ENCODE peak calls at places on chromosomes 16 and 17, in five cellular contexts. One of them, this sample, is unnamed.

GRCh38 chr17:74272731-74273201 is 1.3 kb upstream of the DNAI2 start:
- DNase-seq in prostate gland: no peak
- DNase-seq in hepatocyte: no peak
- DNase-seq in WTC11: peak
- DNase-seq in RWPE1: no peak
- DNase-seq in this sample: no peak

GRCh38 chr16:66519482-66519881 is 30.4 kb downstream of the TK2 start:
- DNase-seq in prostate gland: no peak
- DNase-seq in hepatocyte: no peak
- DNase-seq in WTC11: no peak
- DNase-seq in RWPE1: no peak
- DNase-seq in this sample: no peak

GRCh38 chr16:84585472-84585871 is 32.4 kb downstream of the COTL1 start:
- DNase-seq in prostate gland: no peak
- DNase-seq in hepatocyte: no peak
- DNase-seq in WTC11: no peak
- DNase-seq in RWPE1: no peak
- DNase-seq in this sample: no peak

GRCh38 chr17:61551255-61551742 is 39.7 kb downstream of the NACA2 start:
- DNase-seq in prostate gland: no peak
- DNase-seq in hepatocyte: peak
- DNase-seq in WTC11: no peak
- DNase-seq in RWPE1: peak
- DNase-seq in this sample: peak

GRCh38 chr17:42980274-42980765 is at the start of gene RUNDC1:
- DNase-seq in prostate gland: peak
- DNase-seq in hepatocyte: peak
- DNase-seq in WTC11: peak
- DNase-seq in RWPE1: peak
- DNase-seq in this sample: peak

GRCh38 chr17:79027274-79027924 is 3.4 kb downstream of the C1QTNF1 start:
- DNase-seq in prostate gland: no peak
- DNase-seq in hepatocyte: peak
- DNase-seq in WTC11: no peak
- DNase-seq in RWPE1: no peak
- DNase-seq in this sample: no peak

GRCh38 chr17:29048440-29049360 is 5.8 kb downstream of the PIPOX start:
- DNase-seq in prostate gland: no peak
- DNase-seq in hepatocyte: peak
- DNase-seq in WTC11: no peak
- DNase-seq in RWPE1: no peak
- DNase-seq in this sample: no peak

GRCh38 chr17:6753006-6753445 is 2.8 kb upstream of the XAF1 start:
- DNase-seq in prostate gland: no peak
- DNase-seq in hepatocyte: peak
- DNase-seq in WTC11: peak
- DNase-seq in RWPE1: no peak
- DNase-seq in this sample: peak

GRCh38 chr16:13915033-13915635 is 4.8 kb upstream of the ERCC4 start:
- DNase-seq in prostate gland: no peak
- DNase-seq in hepatocyte: no peak
- DNase-seq in WTC11: no peak
- DNase-seq in RWPE1: no peak
- DNase-seq in this sample: no peak

GRCh38 chr17:45229681-45230409 is 8.2 kb downstream of the FMNL1 start:
- DNase-seq in prostate gland: no peak
- DNase-seq in hepatocyte: no peak
- DNase-seq in WTC11: no peak
- DNase-seq in RWPE1: no peak
- DNase-seq in this sample: no peak

GRCh38 chr16:10318798-10319500 is 66.9 kb upstream of the ATF7IP2 start:
- DNase-seq in prostate gland: no peak
- DNase-seq in hepatocyte: no peak
- DNase-seq in WTC11: no peak
- DNase-seq in RWPE1: no peak
- DNase-seq in this sample: no peak

GRCh38 chr17:76886395-76886794 is 18.2 kb downstream of the MGAT5B start:
- DNase-seq in prostate gland: no peak
- DNase-seq in hepatocyte: no peak
- DNase-seq in WTC11: no peak
- DNase-seq in RWPE1: no peak
- DNase-seq in this sample: no peak

GRCh38 chr17:76889323-76889722 is 21.1 kb downstream of the MGAT5B start:
- DNase-seq in prostate gland: no peak
- DNase-seq in hepatocyte: no peak
- DNase-seq in WTC11: no peak
- DNase-seq in RWPE1: no peak
- DNase-seq in this sample: no peak

GRCh38 chr17:76887809-76888208 is 19.6 kb downstream of the MGAT5B start:
- DNase-seq in prostate gland: no peak
- DNase-seq in hepatocyte: no peak
- DNase-seq in WTC11: no peak
- DNase-seq in RWPE1: no peak
- DNase-seq in this sample: no peak

GRCh38 chr17:76884995-76885896 is 17.0 kb downstream of the MGAT5B start:
- DNase-seq in prostate gland: no peak
- DNase-seq in hepatocyte: no peak
- DNase-seq in WTC11: no peak
- DNase-seq in RWPE1: no peak
- DNase-seq in this sample: no peak

DNA sequence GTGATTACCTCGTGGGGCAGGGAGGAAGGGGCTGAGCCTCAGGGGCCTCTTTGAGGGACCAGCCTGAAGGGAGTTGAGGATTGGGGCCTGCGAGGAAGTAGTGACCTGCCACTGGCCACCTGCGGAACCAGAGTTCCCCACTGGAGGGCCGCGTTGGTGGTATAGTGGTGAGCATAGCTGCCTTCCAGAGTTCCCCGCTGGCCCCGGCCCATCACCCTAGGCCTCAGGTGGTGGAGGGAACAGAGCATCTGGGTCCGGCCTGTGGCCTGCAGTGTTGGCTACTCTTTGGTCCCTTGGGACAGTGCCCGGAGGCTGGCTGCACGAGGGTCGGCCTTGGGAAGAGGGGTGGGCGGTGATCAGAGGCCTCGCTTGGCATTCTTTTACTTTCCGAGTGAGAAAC is 20.5 kb downstream of the MGAT5B start:
- DNase-seq in prostate gland: no peak
- DNase-seq in hepatocyte: no peak
- DNase-seq in WTC11: peak
- DNase-seq in RWPE1: no peak
- DNase-seq in this sample: no peak
- TF ChIP-seq CTCF in prostate gland: no peak
- TF ChIP-seq CTCF in hepatocyte: no peak
- TF ChIP-seq CTCF in WTC11: no peak
- TF ChIP-seq CTCF in RWPE1: no peak
- TF ChIP-seq CTCF in this sample: no peak

GRCh38 chr16:22144520-22144919 is 17.8 kb upstream of the SDR42E2 start:
- DNase-seq in prostate gland: no peak
- DNase-seq in hepatocyte: no peak
- DNase-seq in WTC11: no peak
- DNase-seq in RWPE1: no peak
- DNase-seq in this sample: no peak

GRCh38 chr16:22139732-22140131 is 22.6 kb upstream of the SDR42E2 start:
- DNase-seq in prostate gland: no peak
- DNase-seq in hepatocyte: no peak
- DNase-seq in WTC11: no peak
- DNase-seq in RWPE1: no peak
- DNase-seq in this sample: no peak

GRCh38 chr16:22139008-22139407 is 23.3 kb upstream of the SDR42E2 start:
- DNase-seq in prostate gland: no peak
- DNase-seq in hepatocyte: no peak
- DNase-seq in WTC11: no peak
- DNase-seq in RWPE1: no peak
- DNase-seq in this sample: peak

GRCh38 chr16:22138482-22138881 is 23.8 kb upstream of the SDR42E2 start:
- DNase-seq in prostate gland: no peak
- DNase-seq in hepatocyte: no peak
- DNase-seq in WTC11: no peak
- DNase-seq in RWPE1: no peak
- DNase-seq in this sample: no peak

GRCh38 chr16:22141746-22142145 is 20.6 kb upstream of the SDR42E2 start:
- DNase-seq in prostate gland: no peak
- DNase-seq in hepatocyte: no peak
- DNase-seq in WTC11: peak
- DNase-seq in RWPE1: peak
- DNase-seq in this sample: peak
- TF ChIP-seq CTCF in prostate gland: no peak
- TF ChIP-seq CTCF in hepatocyte: peak
- TF ChIP-seq CTCF in WTC11: peak
- TF ChIP-seq CTCF in RWPE1: no peak
- TF ChIP-seq CTCF in this sample: peak

GRCh38 chr17:15262291-15263205 is 2.6 kb downstream of the PMP22 start:
- DNase-seq in prostate gland: peak
- DNase-seq in hepatocyte: peak
- DNase-seq in WTC11: peak
- DNase-seq in RWPE1: peak
- DNase-seq in this sample: peak
- TF ChIP-seq CTCF in prostate gland: no peak
- TF ChIP-seq CTCF in hepatocyte: peak
- TF ChIP-seq CTCF in WTC11: no peak
- TF ChIP-seq CTCF in RWPE1: no peak
- TF ChIP-seq CTCF in this sample: no peak

GRCh38 chr16:49748322-49748721 is 107.6 kb downstream of the ZNF423 start:
- DNase-seq in prostate gland: no peak
- DNase-seq in hepatocyte: peak
- DNase-seq in WTC11: no peak
- DNase-seq in RWPE1: no peak
- DNase-seq in this sample: no peak

GRCh38 chr16:49749816-49750215 is 106.1 kb downstream of the ZNF423 start:
- DNase-seq in prostate gland: no peak
- DNase-seq in hepatocyte: no peak
- DNase-seq in WTC11: no peak
- DNase-seq in RWPE1: no peak
- DNase-seq in this sample: no peak

GRCh38 chr16:49745434-49745833 is 110.5 kb downstream of the ZNF423 start:
- DNase-seq in prostate gland: no peak
- DNase-seq in hepatocyte: no peak
- DNase-seq in WTC11: no peak
- DNase-seq in RWPE1: no peak
- DNase-seq in this sample: no peak

GRCh38 chr16:49750341-49751011 is 105.4 kb downstream of the ZNF423 start:
- DNase-seq in prostate gland: no peak
- DNase-seq in hepatocyte: no peak
- DNase-seq in WTC11: no peak
- DNase-seq in RWPE1: no peak
- DNase-seq in this sample: no peak

DNA sequence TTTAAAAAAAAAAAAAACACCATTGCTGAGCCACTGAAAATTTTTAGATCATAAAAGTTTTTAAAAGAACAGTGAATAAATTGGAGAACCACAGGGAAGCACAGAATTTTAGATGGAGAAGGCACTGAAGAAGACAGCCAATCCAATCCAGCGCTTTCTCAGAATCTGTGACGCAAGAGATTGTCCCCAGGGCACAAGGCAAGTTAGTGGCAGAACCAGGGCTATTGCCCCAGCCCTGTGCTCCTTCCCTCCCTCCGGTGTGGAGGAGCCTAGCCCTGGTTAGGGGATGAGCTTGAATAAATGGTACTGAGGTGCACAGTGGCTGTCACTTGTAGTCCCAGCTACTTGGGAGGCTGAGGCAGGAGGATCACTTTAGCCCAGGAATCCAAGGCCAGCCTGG is 108.3 kb downstream of the ZNF423 start:
- DNase-seq in prostate gland: no peak
- DNase-seq in hepatocyte: no peak
- DNase-seq in WTC11: no peak
- DNase-seq in RWPE1: no peak
- DNase-seq in this sample: no peak
- TF ChIP-seq CTCF in prostate gland: no peak
- TF ChIP-seq CTCF in hepatocyte: no peak
- TF ChIP-seq CTCF in WTC11: no peak
- TF ChIP-seq CTCF in RWPE1: no peak
- TF ChIP-seq CTCF in this sample: no peak